ENCODE peak calls at places on chromosomes 13 and 19, in seven cellular contexts. One of them, this sample, is unnamed.

GRCh38 chr13:101569807-101570206 is 117.3 kb downstream of the ITGBL1 start:
- DNase-seq in cardiac muscle cell: no peak
- DNase-seq in transverse colon: no peak
- DNase-seq in AG04450: no peak
- DNase-seq in left ventricle myocardium inferior: no peak
- DNase-seq in gastrocnemius medialis: no peak
- DNase-seq in A549: no peak
- DNase-seq in this sample: no peak

GRCh38 chr19:50836543-50837195 is 3.3 kb upstream of the KLK15 start:
- DNase-seq in cardiac muscle cell: no peak
- DNase-seq in transverse colon: peak; percentile 17
- DNase-seq in AG04450: no peak
- DNase-seq in left ventricle myocardium inferior: no peak
- DNase-seq in gastrocnemius medialis: no peak
- DNase-seq in A549: no peak
- DNase-seq in this sample: no peak

GRCh38 chr13:28346136-28346535 is 148.8 kb downstream of the FLT1 start:
- DNase-seq in cardiac muscle cell: no peak
- DNase-seq in transverse colon: no peak
- DNase-seq in AG04450: no peak
- DNase-seq in left ventricle myocardium inferior: no peak
- DNase-seq in gastrocnemius medialis: no peak
- DNase-seq in A549: no peak
- DNase-seq in this sample: peak; percentile 48

GRCh38 chr13:77345150-77345780 is 18.4 kb upstream of the MYCBP2 start:
- DNase-seq in cardiac muscle cell: no peak
- DNase-seq in transverse colon: no peak
- DNase-seq in AG04450: no peak
- DNase-seq in left ventricle myocardium inferior: no peak
- DNase-seq in gastrocnemius medialis: no peak
- DNase-seq in A549: no peak
- DNase-seq in this sample: no peak

GRCh38 chr19:18017275-18018083 is 9.5 kb downstream of the ARRDC2 start:
- DNase-seq in cardiac muscle cell: no peak
- DNase-seq in transverse colon: no peak
- DNase-seq in AG04450: no peak
- DNase-seq in left ventricle myocardium inferior: no peak
- DNase-seq in gastrocnemius medialis: peak; percentile 89
- DNase-seq in A549: no peak
- DNase-seq in this sample: no peak

GRCh38 chr19:1875646-1876493 is 9.4 kb downstream of the ABHD17A start:
- DNase-seq in cardiac muscle cell: peak; percentile 93
- DNase-seq in transverse colon: peak; percentile 94
- DNase-seq in AG04450: peak; percentile 34
- DNase-seq in left ventricle myocardium inferior: peak; percentile 93
- DNase-seq in gastrocnemius medialis: peak; percentile 86
- DNase-seq in A549: no peak
- DNase-seq in this sample: peak; percentile 88

GRCh38 chr19:51107406-51108065 is 673 bp downstream of the CTU1 start:
- DNase-seq in cardiac muscle cell: no peak
- DNase-seq in transverse colon: no peak
- DNase-seq in AG04450: no peak
- DNase-seq in left ventricle myocardium inferior: no peak
- DNase-seq in gastrocnemius medialis: no peak
- DNase-seq in A549: peak; percentile 41
- DNase-seq in this sample: peak; percentile 21

GRCh38 chr19:43562698-43563241 is 12.6 kb downstream of the XRCC1 start:
- DNase-seq in cardiac muscle cell: peak; percentile 88
- DNase-seq in transverse colon: peak; percentile 73
- DNase-seq in AG04450: peak; percentile 20
- DNase-seq in left ventricle myocardium inferior: peak; percentile 83
- DNase-seq in gastrocnemius medialis: peak; percentile 57
- DNase-seq in A549: no peak
- DNase-seq in this sample: peak; percentile 94

GRCh38 chr13:113252516-113252915 is 43.1 kb downstream of the CUL4A start:
- DNase-seq in cardiac muscle cell: no peak
- DNase-seq in transverse colon: no peak
- DNase-seq in AG04450: no peak
- DNase-seq in left ventricle myocardium inferior: no peak
- DNase-seq in gastrocnemius medialis: no peak
- DNase-seq in A549: no peak
- DNase-seq in this sample: no peak

GRCh38 chr13:35140321-35140720 is 198.3 kb downstream of the NBEA start:
- DNase-seq in cardiac muscle cell: no peak
- DNase-seq in transverse colon: no peak
- DNase-seq in AG04450: no peak
- DNase-seq in left ventricle myocardium inferior: no peak
- DNase-seq in gastrocnemius medialis: no peak
- DNase-seq in A549: no peak
- DNase-seq in this sample: peak; percentile 35

GRCh38 chr19:46109876-46110275 is 14.6 kb downstream of the IGFL3 start:
- DNase-seq in cardiac muscle cell: no peak
- DNase-seq in transverse colon: no peak
- DNase-seq in AG04450: no peak
- DNase-seq in left ventricle myocardium inferior: no peak
- DNase-seq in gastrocnemius medialis: no peak
- DNase-seq in A549: no peak
- DNase-seq in this sample: no peak

GRCh38 chr13:109336730-109337129 is 449.7 kb downstream of the IRS2 start:
- DNase-seq in cardiac muscle cell: peak; percentile 63
- DNase-seq in transverse colon: no peak
- DNase-seq in AG04450: no peak
- DNase-seq in left ventricle myocardium inferior: no peak
- DNase-seq in gastrocnemius medialis: no peak
- DNase-seq in A549: no peak
- DNase-seq in this sample: peak; percentile 88

GRCh38 chr13:31045621-31046081 is 113.2 kb downstream of the TEX26 start:
- DNase-seq in cardiac muscle cell: peak; percentile 94
- DNase-seq in transverse colon: peak; percentile 83
- DNase-seq in AG04450: peak; percentile 86
- DNase-seq in left ventricle myocardium inferior: no peak
- DNase-seq in gastrocnemius medialis: no peak
- DNase-seq in A549: peak; percentile 74
- DNase-seq in this sample: peak; percentile 89

GRCh38 chr19:58351558-58351878 is 1.8 kb downstream of the A1BG start:
- DNase-seq in cardiac muscle cell: no peak
- DNase-seq in transverse colon: no peak
- DNase-seq in AG04450: no peak
- DNase-seq in left ventricle myocardium inferior: no peak
- DNase-seq in gastrocnemius medialis: no peak
- DNase-seq in A549: no peak
- DNase-seq in this sample: no peak

GRCh38 chr13:35512271-35512920 is 35.9 kb upstream of the MAB21L1 start:
- DNase-seq in cardiac muscle cell: peak; percentile 97
- DNase-seq in transverse colon: no peak
- DNase-seq in AG04450: peak; percentile 16
- DNase-seq in left ventricle myocardium inferior: no peak
- DNase-seq in gastrocnemius medialis: no peak
- DNase-seq in A549: no peak
- DNase-seq in this sample: peak; percentile 93

GRCh38 chr13:112454648-112455334 is 78.6 kb downstream of the SPACA7 start:
- DNase-seq in cardiac muscle cell: no peak
- DNase-seq in transverse colon: no peak
- DNase-seq in AG04450: no peak
- DNase-seq in left ventricle myocardium inferior: no peak
- DNase-seq in gastrocnemius medialis: no peak
- DNase-seq in A549: no peak
- DNase-seq in this sample: no peak

GRCh38 chr13:76307157-76307556 is 579.0 kb downstream of the KCTD12 start:
- DNase-seq in cardiac muscle cell: peak; percentile 84
- DNase-seq in transverse colon: no peak
- DNase-seq in AG04450: peak; percentile 20
- DNase-seq in left ventricle myocardium inferior: no peak
- DNase-seq in gastrocnemius medialis: no peak
- DNase-seq in A549: no peak
- DNase-seq in this sample: no peak

GRCh38 chr13:27170521-27171243 is 929 bp downstream of the USP12 start:
- DNase-seq in cardiac muscle cell: peak; percentile 59
- DNase-seq in transverse colon: peak; percentile 49
- DNase-seq in AG04450: no peak
- DNase-seq in left ventricle myocardium inferior: peak; percentile 36
- DNase-seq in gastrocnemius medialis: peak; percentile 12
- DNase-seq in A549: peak; percentile 15
- DNase-seq in this sample: no peak

GRCh38 chr13:18212873-18213272 is 968.8 kb downstream of the TUBA3C start:
- DNase-seq in cardiac muscle cell: peak; percentile 5
- DNase-seq in transverse colon: no peak
- DNase-seq in AG04450: peak; percentile 4
- DNase-seq in left ventricle myocardium inferior: no peak
- DNase-seq in gastrocnemius medialis: peak; percentile 19
- DNase-seq in A549: no peak
- DNase-seq in this sample: no peak

GRCh38 chr19:54164369-54165068 is 5.0 kb upstream of the LENG1 start:
- DNase-seq in cardiac muscle cell: peak; percentile 59
- DNase-seq in transverse colon: peak; percentile 95
- DNase-seq in AG04450: no peak
- DNase-seq in left ventricle myocardium inferior: no peak
- DNase-seq in gastrocnemius medialis: no peak
- DNase-seq in A549: peak; percentile 77
- DNase-seq in this sample: no peak

GRCh38 chr19:49145485-49146407 is 9.4 kb downstream of the HRC start:
- DNase-seq in cardiac muscle cell: peak; percentile 86
- DNase-seq in transverse colon: peak; percentile 86
- DNase-seq in AG04450: no peak
- DNase-seq in left ventricle myocardium inferior: peak; percentile 84
- DNase-seq in gastrocnemius medialis: peak; percentile 45
- DNase-seq in A549: peak; percentile 91
- DNase-seq in this sample: peak; percentile 72

GRCh38 chr19:14478113-14478545 is 3.0 kb upstream of the PTGER1 start:
- DNase-seq in cardiac muscle cell: no peak
- DNase-seq in transverse colon: no peak
- DNase-seq in AG04450: no peak
- DNase-seq in left ventricle myocardium inferior: no peak
- DNase-seq in gastrocnemius medialis: no peak
- DNase-seq in A549: no peak
- DNase-seq in this sample: no peak

GRCh38 chr13:74132152-74132767 is 1.9 kb downstream of the KLF12 start:
- DNase-seq in cardiac muscle cell: peak; percentile 20
- DNase-seq in transverse colon: no peak
- DNase-seq in AG04450: no peak
- DNase-seq in left ventricle myocardium inferior: no peak
- DNase-seq in gastrocnemius medialis: no peak
- DNase-seq in A549: no peak
- DNase-seq in this sample: no peak

GRCh38 chr19:11420894-11421606 is 1.9 kb upstream of the RGL3 start:
- DNase-seq in cardiac muscle cell: no peak
- DNase-seq in transverse colon: no peak
- DNase-seq in AG04450: no peak
- DNase-seq in left ventricle myocardium inferior: peak; percentile 61
- DNase-seq in gastrocnemius medialis: no peak
- DNase-seq in A549: no peak
- DNase-seq in this sample: no peak

GRCh38 chr19:10316229-10317044 is 622 bp upstream of the FDX2 start:
- DNase-seq in cardiac muscle cell: no peak
- DNase-seq in transverse colon: no peak
- DNase-seq in AG04450: no peak
- DNase-seq in left ventricle myocardium inferior: no peak
- DNase-seq in gastrocnemius medialis: no peak
- DNase-seq in A549: no peak
- DNase-seq in this sample: no peak
- H3K4me3 ChIP-seq in cardiac muscle cell: peak overlapping the region; percentile 86
- H3K4me3 ChIP-seq in transverse colon: no peak overlapping the region
- H3K4me3 ChIP-seq in AG04450: no peak overlapping the region
- H3K4me3 ChIP-seq in left ventricle myocardium inferior: peak overlapping the region; percentile 99
- H3K4me3 ChIP-seq in gastrocnemius medialis: peak overlapping the region; percentile 94
- H3K4me3 ChIP-seq in A549: peak overlapping the region; percentile 73
- H3K4me3 ChIP-seq in this sample: no peak overlapping the region

GRCh38 chr19:16889429-16889882 is 657 bp downstream of the F2RL3 start:
- DNase-seq in cardiac muscle cell: no peak
- DNase-seq in transverse colon: no peak
- DNase-seq in AG04450: no peak
- DNase-seq in left ventricle myocardium inferior: peak; percentile 55
- DNase-seq in gastrocnemius medialis: no peak
- DNase-seq in A549: no peak
- DNase-seq in this sample: no peak
- TF ChIP-seq CTCF in cardiac muscle cell: no peak
- TF ChIP-seq CTCF in transverse colon: no peak
- TF ChIP-seq CTCF in AG04450: no peak
- TF ChIP-seq CTCF in left ventricle myocardium inferior: peak; percentile 41
- TF ChIP-seq CTCF in gastrocnemius medialis: no peak
- TF ChIP-seq CTCF in A549: no peak
- TF ChIP-seq CTCF in this sample: no peak

GRCh38 chr19:55857974-55858373 is 21.6 kb downstream of the NLRP4 start:
- DNase-seq in cardiac muscle cell: no peak
- DNase-seq in transverse colon: no peak
- DNase-seq in AG04450: no peak
- DNase-seq in left ventricle myocardium inferior: no peak
- DNase-seq in gastrocnemius medialis: no peak
- DNase-seq in A549: no peak
- DNase-seq in this sample: no peak

GRCh38 chr19:55858401-55858800 is 22.1 kb downstream of the NLRP4 start:
- DNase-seq in cardiac muscle cell: no peak
- DNase-seq in transverse colon: no peak
- DNase-seq in AG04450: no peak
- DNase-seq in left ventricle myocardium inferior: no peak
- DNase-seq in gastrocnemius medialis: no peak
- DNase-seq in A549: no peak
- DNase-seq in this sample: no peak

GRCh38 chr19:55857149-55857548 is 20.8 kb downstream of the NLRP4 start:
- DNase-seq in cardiac muscle cell: no peak
- DNase-seq in transverse colon: no peak
- DNase-seq in AG04450: no peak
- DNase-seq in left ventricle myocardium inferior: no peak
- DNase-seq in gastrocnemius medialis: no peak
- DNase-seq in A549: no peak
- DNase-seq in this sample: no peak

DNA sequence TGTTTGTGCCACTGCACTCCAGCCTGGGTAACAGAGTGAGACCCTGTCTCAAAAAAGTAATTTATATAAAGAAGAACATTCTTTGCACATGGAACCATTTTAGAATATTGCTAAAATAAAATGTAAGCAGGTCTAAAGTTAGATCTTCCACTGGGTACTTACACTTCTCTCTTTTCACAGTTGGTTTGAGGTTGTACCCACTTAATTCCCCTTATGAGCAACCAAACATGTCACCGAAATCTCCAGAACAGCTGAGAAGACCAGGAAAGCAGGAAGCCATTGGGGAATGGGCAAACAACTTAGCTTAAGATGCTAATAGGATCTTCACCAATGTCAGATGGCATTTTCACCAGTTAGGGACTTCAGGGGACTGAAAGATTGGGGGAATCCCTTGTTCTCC is 18.8 kb downstream of the NLRP4 start:
- DNase-seq in cardiac muscle cell: no peak
- DNase-seq in transverse colon: no peak
- DNase-seq in AG04450: no peak
- DNase-seq in left ventricle myocardium inferior: no peak
- DNase-seq in gastrocnemius medialis: no peak
- DNase-seq in A549: no peak
- DNase-seq in this sample: no peak
- H3K4me3 ChIP-seq in cardiac muscle cell: no peak overlapping the region
- H3K4me3 ChIP-seq in transverse colon: no peak overlapping the region
- H3K4me3 ChIP-seq in AG04450: no peak overlapping the region
- H3K4me3 ChIP-seq in left ventricle myocardium inferior: no peak overlapping the region
- H3K4me3 ChIP-seq in gastrocnemius medialis: no peak overlapping the region
- H3K4me3 ChIP-seq in A549: no peak overlapping the region
- H3K4me3 ChIP-seq in this sample: no peak overlapping the region

DNA sequence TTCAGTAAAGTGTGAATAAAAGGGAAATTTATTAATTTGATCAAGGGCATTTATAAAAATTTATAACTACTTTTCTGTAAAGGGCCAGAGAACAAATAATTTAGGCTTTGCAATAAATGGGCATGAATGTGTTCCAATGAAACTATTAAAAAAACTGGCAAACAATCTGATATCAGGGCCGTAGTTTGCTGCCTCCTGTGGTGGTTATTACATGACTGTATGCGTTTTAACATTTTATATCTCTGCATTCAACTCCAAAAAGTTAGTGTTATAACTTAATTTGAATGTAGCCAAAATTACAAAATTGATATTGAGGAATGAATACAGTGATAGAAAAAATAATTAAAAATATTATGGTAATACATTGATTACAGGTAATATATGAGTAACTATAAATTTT is 80.5 kb upstream of the POSTN start:
- DNase-seq in cardiac muscle cell: no peak
- DNase-seq in transverse colon: no peak
- DNase-seq in AG04450: no peak
- DNase-seq in left ventricle myocardium inferior: no peak
- DNase-seq in gastrocnemius medialis: no peak
- DNase-seq in A549: no peak
- DNase-seq in this sample: no peak
- TF ChIP-seq CTCF in cardiac muscle cell: peak; percentile 22
- TF ChIP-seq CTCF in transverse colon: no peak
- TF ChIP-seq CTCF in AG04450: peak; percentile 27
- TF ChIP-seq CTCF in left ventricle myocardium inferior: no peak
- TF ChIP-seq CTCF in gastrocnemius medialis: no peak
- TF ChIP-seq CTCF in A549: no peak
- TF ChIP-seq CTCF in this sample: peak; percentile 23

This sample was measured in AG10803.